ENCODE peak calls at places on chromosomes 5 and 9, in seven cellular contexts. B is naive thymus-derived CD8-positive, alpha-beta T cell; Z is stimulated activated CD8-positive, alpha-beta memory T cell treated with anti-CD3 and anti-CD28 coated beads, Interleukin-7, amount 100 ng/mL, for 24 hours; C is naive thymus-derived CD4-positive, alpha-beta T cell; D is K562; I is HTR-8/SVneo; V is NCI-H1092. J is an unnamed sample.

GRCh38 chr9:93126825-93127368 is 7.2 kb downstream of the NINJ1 start:
- DNase-seq in C (no peak), B (no peak), Z (no peak), V (no peak), D (no peak), I (peak; percentile 23), J (no peak)

GRCh38 chr5:32812399-32812798 is 101.3 kb downstream of the NPR3 start:
- DNase-seq in C (no peak), Z (no peak), D (no peak), I (no peak), B (no peak), V (no peak), J (no peak)

GRCh38 chr9:34590376-34591090 is 1.0 kb upstream of the CNTFR start:
- DNase-seq in Z (no peak), I (no peak), V (no peak), D (no peak), C (no peak), B (no peak), J (no peak)

GRCh38 chr5:24538345-24538744 is 106.4 kb downstream of the CDH10 start:
- DNase-seq in C (no peak), Z (no peak), I (no peak), D (no peak), V (no peak), B (no peak), J (no peak)

GRCh38 chr5:83721878-83722779 is 1.5 kb upstream of the HAPLN1 start:
- DNase-seq in C (no peak), D (peak; percentile 21), Z (no peak), V (no peak), I (peak; percentile 64), B (no peak), J (no peak)

GRCh38 chr9:95030920-95031662 is 286.4 kb downstream of the FANCC start:
- DNase-seq in Z (no peak), C (no peak), B (no peak), V (no peak), I (no peak), D (no peak), J (no peak)

GRCh38 chr9:89603629-89604462 is 966 bp upstream of the GADD45G start:
- DNase-seq in B (no peak), Z (no peak), V (peak; percentile 88), I (peak; percentile 18), C (peak; percentile 42), D (peak; percentile 14), J (peak; percentile 6)

GRCh38 chr9:128408963-128409431 is 11.7 kb upstream of the CERCAM start:
- DNase-seq in V (no peak), D (no peak), B (no peak), C (no peak), I (no peak), Z (no peak), J (no peak)

GRCh38 chr5:76175051-76175666 is 92.0 kb downstream of the SV2C start:
- DNase-seq in D (peak; percentile 72), V (peak; percentile 0), Z (no peak), I (peak; percentile 57), C (peak; percentile 34), B (peak; percentile 1), J (no peak)

GRCh38 chr9:93677061-93677571 is 100.7 kb downstream of the PHF2 start:
- DNase-seq in Z (no peak), D (no peak), V (no peak), I (no peak), B (no peak), C (no peak), J (no peak)

GRCh38 chr9:87107072-87107471 is 159.8 kb upstream of the GAS1 start:
- DNase-seq in Z (no peak), D (no peak), B (no peak), V (no peak), C (no peak), I (no peak), J (no peak)

GRCh38 chr5:115850771-115851416 is 9.2 kb downstream of the AP3S1 start:
- DNase-seq in I (no peak), D (no peak), V (no peak), C (no peak), B (no peak), Z (no peak), J (no peak)

GRCh38 chr9:98503867-98504800 is 204.6 kb downstream of the GABBR2 start:
- DNase-seq in V (no peak), B (no peak), C (no peak), D (no peak), Z (no peak), I (no peak), J (no peak)

GRCh38 chr5:132250547-132250946 is 6.9 kb upstream of the PDLIM4 start:
- DNase-seq in I (no peak), Z (no peak), V (no peak), D (no peak), B (no peak), C (no peak), J (no peak)

GRCh38 chr5:76524872-76525271 is 98.3 kb downstream of the F2RL2 start:
- DNase-seq in C (no peak), D (no peak), V (no peak), B (no peak), I (no peak), Z (no peak), J (no peak)

GRCh38 chr5:69415584-69415958 is 655 bp downstream of the MARVELD2 start:
- DNase-seq in V (no peak), C (no peak), I (no peak), B (no peak), D (no peak), Z (no peak), J (no peak)

GRCh38 chr9:81492710-81493447 is 196.5 kb downstream of the TLE1 start:
- DNase-seq in V (no peak), B (no peak), I (peak; percentile 12), C (no peak), Z (no peak), D (no peak), J (no peak)

GRCh38 chr5:132080595-132080994 is 7.0 kb downstream of the CSF2 start:
- DNase-seq in Z (no peak), D (no peak), C (no peak), V (no peak), B (no peak), I (no peak), J (no peak)

GRCh38 chr9:134881313-134881670 is 682 bp downstream of the FCN2 start:
- DNase-seq in C (no peak), V (no peak), B (no peak), D (no peak), I (no peak), Z (no peak), J (no peak)

GRCh38 chr5:143539742-143540141 is 136.3 kb upstream of the NR3C1 start:
- DNase-seq in C (no peak), V (no peak), I (no peak), B (no peak), D (no peak), Z (no peak), J (no peak)

GRCh38 chr5:27402828-27403227 is 364.4 kb upstream of the CDH9 start:
- DNase-seq in D (no peak), Z (no peak), I (no peak), B (no peak), V (no peak), C (no peak), J (no peak)

J was measured in cerebellar nuclear complex.